ENCODE peak calls at places on chromosomes 2 and 18, in four cellular contexts. D is aorta, K is GM23248, O is OCI-LY7. H is an unnamed sample. For H3K36me3, the result is how much of the 10 kb centered on the place peaks cover.

GRCh38 chr2:9803023-9803805 is 40.1 kb upstream of the TAF1B start:
- DNase-seq in D (peak), K (peak), O (no peak), H (no peak)

GRCh38 chr18:48186861-48187260 is 222.3 kb downstream of the ZBTB7C start:
- DNase-seq in D (no peak), K (no peak), O (no peak), H (no peak)

GRCh38 chr2:139669675-139670074 is 889.5 kb upstream of the NXPH2 start:
- DNase-seq in D (no peak), K (no peak), O (no peak), H (no peak)

GRCh38 chr2:20674974-20675679 is 8.2 kb downstream of the GDF7 start:
- DNase-seq in D (peak), K (peak), O (no peak), H (no peak)

GRCh38 chr2:155256803-155257202 is 558.3 kb downstream of the KCNJ3 start:
- DNase-seq in D (no peak), K (no peak), O (no peak), H (no peak)

GRCh38 chr2:10161961-10162441 is 39.5 kb downstream of the RRM2 start:
- DNase-seq in D (no peak), K (peak), O (no peak), H (no peak)

GRCh38 chr2:156800065-156800556 is 363.9 kb downstream of the GPD2 start:
- DNase-seq in D (no peak), K (no peak), O (no peak), H (no peak)

GRCh38 chr2:43430489-43430888 is 165.3 kb downstream of the THADA start:
- DNase-seq in D (no peak), K (no peak), O (no peak), H (no peak)

GRCh38 chr2:241412144-241412543 is 56.1 kb downstream of the FARP2 start:
- DNase-seq in D (no peak), K (peak), O (no peak), H (no peak)

GRCh38 chr2:151886235-151886634 is 58.0 kb upstream of the ARL5A start:
- DNase-seq in D (no peak), K (no peak), O (no peak), H (no peak)

GRCh38 chr2:181916726-181917377 is 25.3 kb downstream of the ITPRID2 start:
- DNase-seq in D (no peak), K (peak), O (no peak), H (no peak)

GRCh38 chr2:180705122-180705521 is 275.3 kb upstream of the UBE2E3 start:
- DNase-seq in D (no peak), K (peak), O (no peak), H (no peak)

GRCh38 chr2:170715062-170715931 is at the start of gene SP5:
- DNase-seq in D (peak), K (peak), O (no peak), H (peak)

GRCh38 chr2:44429034-44429433 is 67.3 kb downstream of the CAMKMT start:
- DNase-seq in D (no peak), K (peak), O (no peak), H (no peak)

GRCh38 chr18:28399781-28400362 is 222.9 kb upstream of the CDH2 start:
- DNase-seq in D (no peak), K (no peak), O (no peak), H (no peak)

GRCh38 chr2:120660771-120661459 is 74.8 kb upstream of the GLI2 start:
- DNase-seq in D (no peak), K (no peak), O (no peak), H (no peak)

GRCh38 chr2:159249955-159250723 is 36.4 kb downstream of the WDSUB1 start:
- DNase-seq in D (no peak), K (peak), O (peak), H (no peak)
- H3K4me3 ChIP-seq in D (no peak), K (peak), O (no peak), H (no peak)

DNA sequence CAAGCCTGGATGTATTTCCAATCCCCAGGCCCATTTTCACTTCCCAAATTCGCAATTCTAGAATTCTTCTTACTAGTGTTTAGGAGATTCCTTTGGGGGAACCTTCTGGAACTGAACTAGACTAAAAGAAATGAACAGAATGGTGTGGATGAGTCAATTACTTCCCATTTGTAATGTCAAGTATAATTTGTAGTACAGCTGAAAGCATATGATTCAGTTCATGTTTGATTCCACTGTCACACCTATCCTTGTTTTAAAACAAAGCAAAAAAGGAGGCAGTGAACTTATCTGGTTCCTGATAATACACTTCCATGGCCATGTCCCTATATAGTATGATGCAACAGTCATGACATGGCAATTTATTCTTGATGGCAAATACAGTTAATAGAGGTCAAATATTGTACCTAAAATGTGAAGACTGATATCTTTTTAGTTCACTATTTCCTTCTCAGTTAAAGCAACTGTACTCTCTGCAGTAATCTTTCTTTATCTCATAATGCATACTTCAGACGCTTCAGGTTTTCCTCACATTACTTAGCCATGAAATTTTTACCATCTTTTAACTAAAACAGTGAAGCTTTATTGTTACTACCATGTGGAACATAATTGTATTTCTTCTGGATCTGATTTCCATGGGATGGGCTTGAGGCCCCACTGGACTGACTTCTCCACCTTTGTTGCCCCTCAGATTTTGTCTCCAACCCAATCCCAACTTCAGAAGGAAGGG is 1.9 kb downstream of the IDH1 start:
- DNase-seq in D (no peak), K (peak), O (no peak), H (no peak)
- H3K27ac ChIP-seq in D (no peak), K (peak), O (no peak), H (peak)

GRCh38 chr2:42298132-42298531 is 62.9 kb downstream of the COX7A2L start:
- DNase-seq in D (no peak), K (peak), O (no peak), H (no peak)
- H3K36me3 ChIP-seq in D (under half), K (under half), O (half or more), H (under half)

GRCh38 chr2:190649035-190649797 is at the start of gene NAB1:
- DNase-seq in D (peak), K (peak), O (peak), H (peak)

GRCh38 chr2:190646780-190647626 is 1.9 kb upstream of the NAB1 start:
- DNase-seq in D (no peak), K (peak), O (no peak), H (no peak)

GRCh38 chr2:190648289-190649034 is 421 bp upstream of the NAB1 start:
- DNase-seq in D (peak), K (peak), O (peak), H (peak)

GRCh38 chr2:190651413-190651812 is 2.5 kb downstream of the NAB1 start:
- DNase-seq in D (no peak), K (no peak), O (no peak), H (no peak)

DNA sequence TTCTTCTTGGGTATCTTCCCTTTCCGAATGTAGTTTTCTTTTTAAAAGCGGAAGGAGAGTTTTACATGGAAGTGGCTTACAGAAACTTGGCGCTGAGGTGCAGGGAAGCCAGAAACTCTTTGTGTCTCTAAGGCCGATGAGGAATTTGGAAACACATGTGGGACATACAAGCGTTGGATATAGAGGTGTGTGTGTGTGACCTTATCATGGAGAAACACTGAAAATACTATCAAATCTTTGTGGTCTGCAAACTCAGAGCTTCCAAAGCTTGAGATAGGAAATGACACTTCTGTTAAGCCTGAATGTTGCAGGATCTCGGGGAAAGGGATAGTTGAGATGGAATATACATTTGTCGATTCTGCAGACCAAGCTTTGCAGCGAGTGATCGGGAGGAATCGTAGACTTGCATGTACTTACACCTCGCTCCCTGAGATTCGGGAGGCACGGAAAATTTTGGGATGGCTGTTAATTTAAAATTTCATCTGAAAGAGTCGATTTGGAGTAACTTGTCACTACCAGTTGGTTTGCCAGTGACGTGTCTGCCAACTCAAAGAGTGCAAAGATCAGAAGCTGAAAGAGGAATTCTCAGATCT is 1.0 kb downstream of the NAB1 start:
- DNase-seq in D (no peak), K (peak), O (peak), H (no peak)
- H3K4me3 ChIP-seq in D (peak), K (peak), O (peak), H (peak)

H was measured in CD4-positive, CD25-positive, alpha-beta regulatory T cell.